ENCODE peak calls at places on chromosomes 3 and 15, in seven cellular contexts. U is PC-3, W is mammary epithelial cell, Z is endothelial cell of umbilical vein, Y is PC-9, T is Karpas-422, B is hepatocyte. E is an unnamed sample. For H3K9me3, the result is how much of the 10 kb centered on the place peaks cover.

GRCh38 chr3:43490640-43491185 is 131.1 kb downstream of the ANO10 start:
- DNase-seq in U (no peak), W (no peak), Z (no peak), Y (no peak), T (no peak), B (no peak), E (no peak)

GRCh38 chr15:64287953-64288352 is 68.0 kb downstream of the CSNK1G1 start:
- DNase-seq in U (no peak), W (no peak), Z (no peak), Y (no peak), T (no peak), B (no peak), E (no peak)

GRCh38 chr3:126485956-126486884 is 10.5 kb upstream of the ZXDC start:
- DNase-seq in U (no peak), W (no peak), Z (no peak), Y (no peak), T (no peak), B (no peak), E (no peak)

GRCh38 chr3:52682016-52682415 is 3.7 kb downstream of the PBRM1 start:
- DNase-seq in U (peak), W (peak), Z (peak), Y (peak), T (no peak), B (peak), E (no peak)

GRCh38 chr15:75024102-75024636 is 779 bp downstream of the PPCDC start:
- DNase-seq in U (peak), W (peak), Z (peak), Y (no peak), T (peak), B (peak), E (no peak)

GRCh38 chr3:33074217-33075067 is 22.5 kb downstream of the GLB1 start:
- DNase-seq in U (peak), W (peak), Z (peak), Y (peak), T (peak), B (peak), E (no peak)

GRCh38 chr3:49465269-49466034 is 4.6 kb upstream of the DAG1 start:
- DNase-seq in U (no peak), W (peak), Z (no peak), Y (peak), T (no peak), B (no peak), E (no peak)

GRCh38 chr15:54388746-54389145 is 410.5 kb downstream of the UNC13C start:
- DNase-seq in U (no peak), W (no peak), Z (no peak), Y (no peak), T (no peak), B (no peak), E (no peak)

GRCh38 chr3:104547040-104547439 is 819.7 kb upstream of the ALCAM start:
- DNase-seq in U (no peak), W (no peak), Z (no peak), Y (no peak), T (no peak), B (no peak), E (no peak)

GRCh38 chr3:98966862-98967554 is 65.5 kb upstream of the DCBLD2 start:
- DNase-seq in U (peak), W (peak), Z (peak), Y (no peak), T (no peak), B (no peak), E (no peak)

GRCh38 chr3:89025185-89025584 is 82.2 kb upstream of the EPHA3 start:
- DNase-seq in U (peak), W (peak), Z (no peak), Y (no peak), T (no peak), B (no peak), E (no peak)

GRCh38 chr3:42734263-42734860 is 31.8 kb upstream of the HHATL start:
- DNase-seq in U (no peak), W (no peak), Z (no peak), Y (no peak), T (no peak), B (no peak), E (no peak)

GRCh38 chr3:135077186-135077585 is 282.1 kb downstream of the EPHB1 start:
- DNase-seq in U (no peak), W (no peak), Z (no peak), Y (no peak), T (no peak), B (no peak), E (no peak)

GRCh38 chr3:150495563-150496168 is 50.6 kb downstream of the SERP1 start:
- DNase-seq in U (peak), W (peak), Z (peak), Y (no peak), T (peak), B (peak), E (no peak)

GRCh38 chr3:134274571-134274970 is 23.9 kb upstream of the RYK start:
- DNase-seq in U (no peak), W (no peak), Z (no peak), Y (no peak), T (no peak), B (no peak), E (no peak)

GRCh38 chr15:76160426-76161152 is 100.8 kb downstream of the TMEM266 start:
- DNase-seq in U (no peak), W (no peak), Z (no peak), Y (no peak), T (no peak), B (no peak), E (no peak)

GRCh38 chr3:71282976-71283375 is 300.6 kb downstream of the FOXP1 start:
- DNase-seq in U (no peak), W (no peak), Z (no peak), Y (no peak), T (no peak), B (no peak), E (no peak)

GRCh38 chr15:90596943-90597342 is 67.2 kb downstream of the CRTC3 start:
- DNase-seq in U (no peak), W (no peak), Z (no peak), Y (no peak), T (no peak), B (no peak), E (no peak)

GRCh38 chr3:112778298-112779008 is 68.2 kb downstream of the CD200R1L start:
- DNase-seq in U (peak), W (peak), Z (no peak), Y (peak), T (no peak), B (no peak), E (no peak)

GRCh38 chr3:14784087-14784596 is 34.6 kb upstream of the FGD5 start:
- DNase-seq in U (no peak), W (no peak), Z (no peak), Y (no peak), T (no peak), B (peak), E (no peak)

GRCh38 chr3:13111173-13111873 is 38.1 kb upstream of the IQSEC1 start:
- DNase-seq in U (peak), W (peak), Z (no peak), Y (peak), T (no peak), B (no peak), E (no peak)

GRCh38 chr15:57160823-57161560 is 215.3 kb upstream of the CGNL1 start:
- DNase-seq in U (peak), W (no peak), Z (no peak), Y (no peak), T (no peak), B (no peak), E (no peak)

GRCh38 chr3:192422998-192423349 is 304.4 kb downstream of the FGF12 start:
- DNase-seq in U (no peak), W (no peak), Z (peak), Y (no peak), T (peak), B (no peak), E (no peak)

GRCh38 chr3:156723182-156723619 is 48.8 kb downstream of the TIPARP start:
- DNase-seq in U (no peak), W (peak), Z (no peak), Y (no peak), T (no peak), B (no peak), E (no peak)

GRCh38 chr3:128761392-128761791 is 35.4 kb downstream of the RAB7A start:
- DNase-seq in U (no peak), W (no peak), Z (no peak), Y (no peak), T (no peak), B (no peak), E (no peak)

GRCh38 chr3:8532251-8532831 is 30.7 kb downstream of the LMCD1 start:
- DNase-seq in U (peak), W (no peak), Z (no peak), Y (no peak), T (no peak), B (no peak), E (no peak)

GRCh38 chr3:121834079-121834730 is 655 bp downstream of the IQCB1 start:
- DNase-seq in U (peak), W (peak), Z (peak), Y (peak), T (peak), B (peak), E (no peak)

GRCh38 chr3:184652465-184652864 is 59.4 kb downstream of the MAGEF1 start:
- DNase-seq in U (no peak), W (peak), Z (no peak), Y (peak), T (no peak), B (no peak), E (peak)

GRCh38 chr3:127288921-127289645 is 1.2 kb upstream of the PRR20G start:
- DNase-seq in U (no peak), W (no peak), Z (no peak), Y (no peak), T (peak), B (no peak), E (no peak)

GRCh38 chr3:127652246-127652995 is 20.3 kb upstream of the ABTB1 start:
- DNase-seq in U (peak), W (no peak), Z (peak), Y (peak), T (peak), B (peak), E (no peak)

GRCh38 chr15:29103825-29104565 is 165.6 kb downstream of the NSMCE3 start:
- DNase-seq in U (peak), W (peak), Z (peak), Y (peak), T (peak), B (peak), E (no peak)

GRCh38 chr15:82093325-82093724 is 47.5 kb upstream of the MEX3B start:
- DNase-seq in U (no peak), W (no peak), Z (no peak), Y (no peak), T (no peak), B (no peak), E (no peak)

GRCh38 chr3:129470861-129471260 is 30.8 kb downstream of the IFT122 start:
- DNase-seq in U (no peak), W (no peak), Z (no peak), Y (no peak), T (no peak), B (no peak), E (no peak)

GRCh38 chr3:30894521-30895289 is at the start of gene GADL1:
- DNase-seq in U (peak), W (peak), Z (peak), Y (peak), T (no peak), B (peak), E (no peak)

GRCh38 chr3:71055602-71056001 is 527.9 kb downstream of the FOXP1 start:
- DNase-seq in U (peak), W (peak), Z (peak), Y (no peak), T (no peak), B (no peak), E (no peak)

GRCh38 chr3:100650651-100651611 is 41.5 kb downstream of the ADGRG7 start:
- DNase-seq in U (peak), W (peak), Z (peak), Y (no peak), T (peak), B (no peak), E (no peak)

GRCh38 chr3:17942856-17943255 is 200.4 kb upstream of the TBC1D5 start:
- DNase-seq in U (peak), W (peak), Z (no peak), Y (no peak), T (no peak), B (peak), E (no peak)

GRCh38 chr15:100190675-100191074 is 151.1 kb downstream of the ADAMTS17 start:
- DNase-seq in U (no peak), W (no peak), Z (no peak), Y (no peak), T (no peak), B (no peak), E (no peak)

GRCh38 chr3:3825025-3825424 is 25.8 kb downstream of the LRRN1 start:
- DNase-seq in U (no peak), W (no peak), Z (no peak), Y (no peak), T (no peak), B (no peak), E (no peak)

GRCh38 chr15:27481768-27482167 is 510.8 kb downstream of the GABRG3 start:
- DNase-seq in U (no peak), W (no peak), Z (no peak), Y (no peak), T (no peak), B (no peak), E (no peak)
- H3K9me3 ChIP-seq in U (under half), W (under half), Z (under half), Y (under half), T (under half), B (under half), E (under half)

DNA sequence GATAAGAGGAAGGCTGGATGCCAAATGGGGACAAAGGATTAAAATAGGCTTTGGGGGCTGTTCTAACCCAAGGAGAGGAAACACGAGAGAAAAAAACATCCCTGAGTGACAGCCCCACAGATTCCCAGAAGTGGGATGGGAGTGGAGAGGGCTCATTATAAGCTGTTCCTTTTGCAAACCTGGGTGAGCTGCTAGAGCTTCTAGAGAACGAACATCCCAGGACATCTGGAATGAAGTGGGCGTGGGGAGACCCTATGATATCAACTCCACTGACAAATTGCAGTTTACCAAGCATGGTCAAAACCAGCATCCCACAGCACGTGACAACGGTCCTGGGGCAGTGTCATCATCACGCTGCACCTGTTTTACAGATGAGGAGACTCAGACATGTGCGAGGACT is 65.1 kb downstream of the BDH1 start:
- DNase-seq in U (no peak), W (no peak), Z (no peak), Y (no peak), T (no peak), B (no peak), E (no peak)
- H3K4me2 ChIP-seq in U (peak), W (no peak), Z (peak), Y (peak), T (no peak), B (no peak), E (peak)

DNA sequence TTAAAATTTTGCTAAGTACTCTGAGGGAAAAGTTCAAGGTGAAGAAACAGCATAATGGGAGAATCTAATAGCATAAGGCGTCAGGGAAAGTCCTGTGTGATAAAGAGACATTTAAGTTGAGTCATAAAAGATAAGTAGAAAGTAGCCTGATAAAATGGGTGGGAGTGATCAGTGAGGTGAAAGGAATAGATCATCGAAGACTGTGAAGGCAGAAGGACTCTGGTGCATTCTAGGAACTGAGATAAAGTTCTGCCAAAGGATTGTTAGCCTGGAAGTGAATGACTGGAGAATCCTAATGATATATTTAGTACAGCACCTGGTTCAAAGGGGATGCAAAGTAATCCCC is 149.9 kb downstream of the CFAP20DC start:
- DNase-seq in U (no peak), W (no peak), Z (no peak), Y (no peak), T (no peak), B (no peak), E (no peak)
- H3K9me3 ChIP-seq in U (under half), W (under half), Z (under half), Y (under half), T (under half), B (under half), E (under half)

GRCh38 chr3:123723527-123724168 is 138.8 kb upstream of the HACD2 start:
- DNase-seq in U (peak), W (peak), Z (peak), Y (peak), T (peak), B (peak), E (no peak)
- H3K4me2 ChIP-seq in U (peak), W (no peak), Z (no peak), Y (peak), T (peak), B (no peak), E (peak)

DNA sequence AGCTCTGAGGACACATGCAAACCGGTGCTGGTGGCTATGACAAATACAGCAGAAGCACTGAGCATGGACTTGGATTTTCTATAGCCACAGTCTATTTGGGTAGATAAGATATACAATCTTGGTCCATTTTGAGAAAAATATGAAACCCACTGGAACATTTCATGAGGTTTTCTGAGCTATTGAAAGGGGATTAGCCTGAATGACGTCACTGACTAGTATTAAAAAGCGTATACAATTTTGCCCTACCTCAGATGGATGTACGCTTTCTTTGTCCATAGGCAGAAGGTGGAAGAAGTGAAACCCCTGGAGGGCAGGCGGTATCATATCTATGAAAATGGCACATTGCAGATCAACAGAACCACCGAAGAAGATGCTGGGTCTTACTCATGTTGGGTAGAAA is 166.4 kb downstream of the CHL1 start:
- DNase-seq in U (no peak), W (no peak), Z (no peak), Y (no peak), T (no peak), B (no peak), E (no peak)
- H3K9me3 ChIP-seq in U (under half), W (under half), Z (under half), Y (under half), T (under half), B (under half), E (under half)

GRCh38 chr15:79933245-79933644 is 36.4 kb upstream of the MTHFS start:
- DNase-seq in U (no peak), W (no peak), Z (no peak), Y (no peak), T (no peak), B (no peak), E (no peak)
- H3K4me2 ChIP-seq in U (no peak), W (no peak), Z (no peak), Y (no peak), T (no peak), B (no peak), E (no peak)

DNA sequence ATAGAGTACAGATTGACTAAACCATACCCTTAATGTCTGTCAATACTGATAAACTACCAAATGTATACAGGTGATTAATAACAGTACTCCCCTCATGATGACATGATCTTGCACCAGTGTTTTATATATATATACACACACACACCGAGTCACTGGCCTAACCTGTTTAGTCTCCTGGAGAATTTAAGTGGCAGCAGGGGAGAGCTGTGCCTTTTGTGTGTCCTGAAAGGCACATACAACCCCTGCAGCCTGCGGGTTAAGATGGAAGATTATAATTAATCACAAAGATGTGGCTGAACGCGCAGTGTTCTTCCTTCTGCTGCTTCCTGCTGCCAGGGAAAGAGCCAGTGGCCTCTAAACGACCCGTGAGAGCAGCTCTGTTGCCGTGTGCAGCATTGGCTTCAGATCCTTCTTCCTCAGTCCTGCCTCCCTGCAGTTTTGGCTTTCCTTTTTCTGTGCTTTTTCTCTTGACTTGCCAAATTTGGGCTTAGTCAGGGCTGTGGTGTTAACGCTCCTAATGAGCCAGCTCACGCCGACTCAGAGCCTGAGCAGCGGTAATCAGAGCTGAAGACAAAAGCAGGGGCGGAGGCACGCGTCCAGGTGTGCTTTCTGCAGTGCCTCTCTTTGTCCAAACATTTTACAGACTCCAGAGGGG is 42.5 kb upstream of the UBE3A start:
- DNase-seq in U (peak), W (no peak), Z (no peak), Y (peak), T (no peak), B (no peak), E (no peak)
- H3K9me3 ChIP-seq in U (under half), W (under half), Z (under half), Y (under half), T (under half), B (under half), E (under half)

E was measured in keratinocyte.